ENCODE peak calls at places on chromosomes 1 and 21, in five cellular contexts. One of them, this sample, is unnamed.

GRCh38 chr21:27756191-27756590 is 789.3 kb upstream of the ADAMTS5 start:
- DNase-seq in lower lobe of right lung: no peak
- DNase-seq in uterus: no peak
- DNase-seq in tibial nerve: no peak
- DNase-seq in body of pancreas: no peak
- DNase-seq in this sample: no peak

GRCh38 chr1:19866758-19867157 is 15.4 kb upstream of the OTUD3 start:
- DNase-seq in lower lobe of right lung: no peak
- DNase-seq in body of pancreas: no peak
- DNase-seq in uterus: no peak
- DNase-seq in tibial nerve: no peak
- DNase-seq in this sample: no peak

GRCh38 chr1:41447995-41448770 is 36.3 kb downstream of the EDN2 start:
- DNase-seq in lower lobe of right lung: no peak
- DNase-seq in tibial nerve: no peak
- DNase-seq in uterus: no peak
- DNase-seq in body of pancreas: no peak
- DNase-seq in this sample: no peak

GRCh38 chr1:169731446-169731845 is 2.4 kb downstream of the SELE start:
- DNase-seq in lower lobe of right lung: no peak
- DNase-seq in tibial nerve: no peak
- DNase-seq in body of pancreas: no peak
- DNase-seq in uterus: no peak
- DNase-seq in this sample: no peak

GRCh38 chr21:28590722-28591121 is 402.0 kb downstream of the LTN1 start:
- DNase-seq in body of pancreas: no peak
- DNase-seq in lower lobe of right lung: no peak
- DNase-seq in tibial nerve: no peak
- DNase-seq in uterus: no peak
- DNase-seq in this sample: no peak

GRCh38 chr1:112332751-112333150 is 63.3 kb upstream of the CTTNBP2NL start:
- DNase-seq in lower lobe of right lung: no peak
- DNase-seq in uterus: no peak
- DNase-seq in tibial nerve: no peak
- DNase-seq in body of pancreas: no peak
- DNase-seq in this sample: no peak

GRCh38 chr1:212621830-212622315 is 13.3 kb downstream of the ATF3 start:
- DNase-seq in lower lobe of right lung: no peak
- DNase-seq in body of pancreas: no peak
- DNase-seq in uterus: no peak
- DNase-seq in tibial nerve: no peak
- DNase-seq in this sample: no peak

GRCh38 chr1:7526196-7526866 is 244.8 kb upstream of the VAMP3 start:
- DNase-seq in uterus: no peak
- DNase-seq in lower lobe of right lung: peak; percentile 24
- DNase-seq in body of pancreas: no peak
- DNase-seq in tibial nerve: no peak
- DNase-seq in this sample: peak; percentile 20

GRCh38 chr1:118947790-118948189 is 40.4 kb downstream of the TBX15 start:
- DNase-seq in uterus: no peak
- DNase-seq in tibial nerve: no peak
- DNase-seq in body of pancreas: no peak
- DNase-seq in lower lobe of right lung: no peak
- DNase-seq in this sample: no peak

GRCh38 chr1:210360852-210361477 is 32.3 kb downstream of the HHAT start:
- DNase-seq in body of pancreas: no peak
- DNase-seq in tibial nerve: peak; percentile 22
- DNase-seq in uterus: no peak
- DNase-seq in lower lobe of right lung: no peak
- DNase-seq in this sample: no peak

GRCh38 chr21:38794978-38795377 is 10.8 kb upstream of the ETS2 start:
- DNase-seq in lower lobe of right lung: no peak
- DNase-seq in uterus: no peak
- DNase-seq in tibial nerve: no peak
- DNase-seq in body of pancreas: no peak
- DNase-seq in this sample: no peak

GRCh38 chr1:38860464-38860816 is 868 bp upstream of the RRAGC start:
- DNase-seq in tibial nerve: no peak
- DNase-seq in body of pancreas: no peak
- DNase-seq in lower lobe of right lung: no peak
- DNase-seq in uterus: no peak
- DNase-seq in this sample: no peak

GRCh38 chr1:43801203-43801602 is 93.9 kb downstream of the ST3GAL3 start:
- DNase-seq in lower lobe of right lung: no peak
- DNase-seq in body of pancreas: no peak
- DNase-seq in tibial nerve: no peak
- DNase-seq in uterus: no peak
- DNase-seq in this sample: no peak

DNA sequence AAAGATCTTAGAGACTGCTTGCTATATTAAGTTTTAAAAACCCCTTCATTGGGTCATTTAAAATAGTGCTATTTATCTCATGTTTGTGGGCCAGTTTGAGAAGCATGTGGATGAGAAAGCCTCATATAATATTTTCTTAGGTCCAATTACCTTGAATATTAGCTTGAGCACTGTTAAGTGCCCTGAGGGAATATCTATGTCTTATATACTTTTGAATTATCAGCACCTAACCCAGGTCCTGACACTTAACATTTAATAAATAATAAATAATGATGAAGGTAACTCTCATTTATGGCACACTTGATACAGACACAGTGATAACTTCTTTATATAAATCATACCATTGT is 293 bp upstream of the GBP2 start:
- DNase-seq in body of pancreas: no peak
- DNase-seq in lower lobe of right lung: no peak
- DNase-seq in tibial nerve: no peak
- DNase-seq in uterus: no peak
- DNase-seq in this sample: no peak
- H3K4me3 ChIP-seq in body of pancreas: no peak overlapping the region
- H3K4me3 ChIP-seq in lower lobe of right lung: peak overlapping the region; percentile 63
- H3K4me3 ChIP-seq in tibial nerve: peak overlapping the region; percentile 53
- H3K4me3 ChIP-seq in uterus: peak overlapping the region; percentile 52
- H3K4me3 ChIP-seq in this sample: peak overlapping the region; percentile 68

GRCh38 chr1:24465099-24465498 is 37.5 kb upstream of the RCAN3 start:
- DNase-seq in lower lobe of right lung: no peak
- DNase-seq in body of pancreas: no peak
- DNase-seq in uterus: no peak
- DNase-seq in tibial nerve: no peak
- DNase-seq in this sample: no peak
- H3K27ac ChIP-seq in lower lobe of right lung: no peak overlapping the region
- H3K27ac ChIP-seq in body of pancreas: no peak overlapping the region
- H3K27ac ChIP-seq in uterus: no peak overlapping the region
- H3K27ac ChIP-seq in tibial nerve: no peak overlapping the region
- H3K27ac ChIP-seq in this sample: no peak overlapping the region

DNA sequence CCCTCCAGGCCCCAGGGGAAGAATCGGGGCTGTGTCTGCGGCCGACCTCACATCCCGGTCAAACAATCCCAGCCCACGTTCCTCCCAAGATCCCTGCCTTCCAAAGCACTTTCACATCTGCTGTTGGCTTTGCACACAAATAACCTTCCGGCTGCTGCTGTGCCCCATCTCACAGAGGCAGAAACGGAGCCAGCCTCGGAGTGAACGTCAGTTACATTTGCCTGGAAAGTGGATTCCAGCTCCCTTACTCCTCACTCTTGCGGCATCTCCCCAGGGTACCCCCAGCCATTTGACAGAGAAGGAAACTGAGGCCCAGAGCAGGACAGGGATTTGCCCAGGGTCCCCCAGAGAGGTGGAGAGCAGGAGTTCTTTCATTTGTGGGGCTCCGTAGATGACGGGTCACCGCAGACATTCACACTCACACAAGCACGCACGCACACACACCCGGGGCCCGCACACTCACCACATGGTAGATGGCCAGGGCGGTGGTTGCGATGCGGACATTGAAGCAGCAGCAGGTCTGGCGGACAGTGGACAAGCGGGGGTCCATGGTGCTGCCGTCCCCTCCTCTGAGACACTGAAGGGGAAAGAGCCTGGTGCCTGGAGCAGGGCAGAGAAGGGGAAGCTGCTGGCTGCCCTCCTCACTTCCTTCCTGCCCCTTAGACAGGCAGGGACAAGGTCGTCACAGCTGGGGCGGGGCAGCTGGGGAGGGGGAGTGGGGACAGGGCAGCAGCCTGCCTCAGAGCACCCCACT is at the start of gene LAPTM5:
- DNase-seq in uterus: no peak
- DNase-seq in body of pancreas: peak; percentile 17
- DNase-seq in tibial nerve: peak; percentile 44
- DNase-seq in lower lobe of right lung: peak; percentile 87
- DNase-seq in this sample: peak; percentile 96
- H3K4me3 ChIP-seq in uterus: no peak within 1 kb of the TSS
- H3K4me3 ChIP-seq in body of pancreas: no peak within 1 kb of the TSS
- H3K4me3 ChIP-seq in tibial nerve: peak within 1 kb of the TSS; percentile 49
- H3K4me3 ChIP-seq in lower lobe of right lung: peak within 1 kb of the TSS; percentile 57
- H3K4me3 ChIP-seq in this sample: peak within 1 kb of the TSS; percentile 70

DNA sequence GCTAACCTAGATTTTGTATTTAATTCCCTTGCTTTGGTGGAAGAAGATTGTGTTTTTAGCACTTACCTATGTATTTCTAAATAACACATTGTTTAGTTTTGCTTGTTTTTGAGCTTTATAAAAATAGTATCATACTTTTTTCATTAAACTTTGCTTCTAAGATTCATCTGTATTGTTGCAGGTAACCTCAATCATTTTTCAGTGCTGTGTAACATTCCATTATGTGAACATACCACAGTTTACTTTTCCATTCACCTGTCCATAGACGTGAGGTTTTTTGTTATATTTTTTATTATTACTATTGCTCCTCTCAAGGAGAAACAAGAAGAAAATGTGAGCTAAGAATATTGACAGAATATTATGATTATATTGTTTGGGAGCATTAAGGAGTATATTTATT is 15.2 kb upstream of the PLEKHO1 start:
- DNase-seq in body of pancreas: no peak
- DNase-seq in tibial nerve: no peak
- DNase-seq in lower lobe of right lung: no peak
- DNase-seq in uterus: no peak
- DNase-seq in this sample: no peak
- H3K27ac ChIP-seq in body of pancreas: no peak overlapping the region
- H3K27ac ChIP-seq in tibial nerve: no peak overlapping the region
- H3K27ac ChIP-seq in lower lobe of right lung: no peak overlapping the region
- H3K27ac ChIP-seq in uterus: no peak overlapping the region
- H3K27ac ChIP-seq in this sample: no peak overlapping the region

DNA sequence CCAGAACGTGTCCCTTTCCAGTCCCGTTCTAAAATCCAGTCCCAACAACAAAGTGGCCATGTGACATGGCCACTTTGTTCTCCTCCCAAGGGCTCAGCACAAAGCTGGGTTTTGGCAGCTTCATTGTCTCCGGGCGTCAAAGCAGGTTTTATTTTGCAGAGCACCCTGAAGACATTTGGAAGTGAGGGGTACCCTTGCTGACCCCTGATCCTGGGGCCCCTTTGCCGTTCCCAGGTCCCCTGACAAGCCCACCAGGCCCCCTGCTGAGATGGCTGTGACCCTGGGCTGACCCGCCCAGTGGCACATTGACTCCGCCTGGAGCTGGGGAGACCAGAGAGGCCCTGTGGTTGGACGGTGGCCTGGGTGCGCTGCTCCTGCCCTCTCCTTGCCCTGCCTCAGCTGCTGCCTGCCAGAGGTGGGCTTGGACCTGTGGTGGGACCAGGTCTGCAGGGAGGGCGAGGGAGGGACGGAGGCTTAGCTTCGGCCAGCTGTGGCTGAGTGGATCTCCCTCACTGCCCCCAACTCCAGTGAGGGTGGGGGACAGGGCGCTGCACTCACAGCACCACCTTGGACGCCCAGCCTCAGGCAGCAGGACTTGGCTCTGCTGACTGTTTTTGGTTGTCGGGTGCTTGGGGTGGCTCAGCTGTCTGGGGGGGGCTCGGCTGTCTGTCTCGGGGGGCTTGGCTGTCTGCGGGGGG is 4.3 kb downstream of the PFKL start:
- DNase-seq in uterus: no peak
- DNase-seq in lower lobe of right lung: no peak
- DNase-seq in tibial nerve: no peak
- DNase-seq in body of pancreas: no peak
- DNase-seq in this sample: no peak
- H3K4me3 ChIP-seq in uterus: no peak overlapping the region
- H3K4me3 ChIP-seq in lower lobe of right lung: no peak overlapping the region
- H3K4me3 ChIP-seq in tibial nerve: no peak overlapping the region
- H3K4me3 ChIP-seq in body of pancreas: no peak overlapping the region
- H3K4me3 ChIP-seq in this sample: no peak overlapping the region

DNA sequence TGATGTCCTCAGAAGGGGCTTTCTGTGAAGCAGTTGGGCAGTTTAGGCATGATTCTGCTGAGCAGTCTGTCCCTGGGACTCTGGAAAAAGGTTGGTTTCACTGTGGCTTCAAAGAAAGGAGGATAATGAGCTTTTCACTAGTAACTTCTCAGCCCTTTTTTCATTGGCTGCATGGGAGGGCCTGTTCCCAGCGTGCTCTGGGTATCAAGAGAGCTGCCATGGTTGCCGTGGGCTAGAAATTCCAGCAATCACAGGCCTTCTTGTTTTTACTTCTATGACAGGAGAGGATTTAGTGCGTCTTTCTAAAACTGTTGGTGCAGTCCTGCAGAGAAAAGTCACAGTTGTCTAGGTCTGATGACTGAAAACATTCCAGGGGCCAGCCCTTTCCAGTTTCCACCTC is 7.2 kb downstream of the SZRD1 start:
- DNase-seq in body of pancreas: no peak
- DNase-seq in lower lobe of right lung: no peak
- DNase-seq in uterus: no peak
- DNase-seq in tibial nerve: no peak
- DNase-seq in this sample: no peak
- H3K27ac ChIP-seq in body of pancreas: no peak overlapping the region
- H3K27ac ChIP-seq in lower lobe of right lung: no peak overlapping the region
- H3K27ac ChIP-seq in uterus: no peak overlapping the region
- H3K27ac ChIP-seq in tibial nerve: no peak overlapping the region
- H3K27ac ChIP-seq in this sample: peak overlapping the region; percentile 23

GRCh38 chr1:231028676-231029075 is 11.4 kb downstream of the FAM89A start:
- DNase-seq in tibial nerve: no peak
- DNase-seq in uterus: no peak
- DNase-seq in body of pancreas: no peak
- DNase-seq in lower lobe of right lung: no peak
- DNase-seq in this sample: no peak
- H3K4me3 ChIP-seq in tibial nerve: no peak overlapping the region
- H3K4me3 ChIP-seq in uterus: no peak overlapping the region
- H3K4me3 ChIP-seq in body of pancreas: no peak overlapping the region
- H3K4me3 ChIP-seq in lower lobe of right lung: no peak overlapping the region
- H3K4me3 ChIP-seq in this sample: no peak overlapping the region

GRCh38 chr1:62275095-62275494 is 44.1 kb downstream of the KANK4 start:
- DNase-seq in tibial nerve: no peak
- DNase-seq in lower lobe of right lung: no peak
- DNase-seq in body of pancreas: no peak
- DNase-seq in uterus: no peak
- DNase-seq in this sample: no peak
- H3K27ac ChIP-seq in tibial nerve: no peak overlapping the region
- H3K27ac ChIP-seq in lower lobe of right lung: no peak overlapping the region
- H3K27ac ChIP-seq in body of pancreas: no peak overlapping the region
- H3K27ac ChIP-seq in uterus: no peak overlapping the region
- H3K27ac ChIP-seq in this sample: no peak overlapping the region

This sample was measured in left lung.